ENCODE peak calls at places on chromosomes 3 and 15, in six cellular contexts. L is NCI-H1105, F is Daoy, K is caudate nucleus, X is SHP77, U is MG63. W is an unnamed sample.

GRCh38 chr3:16073218-16073617 is 101.3 kb upstream of the GALNT15 start:
- DNase-seq in L (no peak), F (no peak), K (no peak), X (no peak), U (no peak), W (no peak)

GRCh38 chr3:50405249-50405648 is 45.9 kb upstream of the TMEM115 start:
- DNase-seq in L (no peak), F (peak), K (no peak), X (no peak), U (no peak), W (no peak)

GRCh38 chr3:185069583-185070030 is 83.3 kb downstream of the C3orf70 start:
- DNase-seq in L (peak), F (no peak), K (no peak), X (peak), U (no peak), W (no peak)

GRCh38 chr3:134816623-134817022 is 21.6 kb downstream of the EPHB1 start:
- DNase-seq in L (no peak), F (no peak), K (no peak), X (no peak), U (no peak), W (no peak)

GRCh38 chr15:68385671-68386586 is 46.0 kb downstream of the ITGA11 start:
- DNase-seq in L (no peak), F (no peak), K (no peak), X (no peak), U (no peak), W (no peak)

GRCh38 chr3:58018892-58019291 is 10.7 kb downstream of the FLNB start:
- DNase-seq in L (no peak), F (no peak), K (no peak), X (no peak), U (no peak), W (no peak)

GRCh38 chr15:91611924-91612323 is 241.6 kb upstream of the SLCO3A1 start:
- DNase-seq in L (no peak), F (no peak), K (no peak), X (no peak), U (no peak), W (no peak)

GRCh38 chr3:44506556-44506955 is 29.1 kb upstream of the ZNF445 start:
- DNase-seq in L (no peak), F (no peak), K (no peak), X (no peak), U (no peak), W (no peak)

GRCh38 chr3:195105389-195105788 is 165.6 kb downstream of the XXYLT1 start:
- DNase-seq in L (no peak), F (peak), K (no peak), X (no peak), U (no peak), W (no peak)

GRCh38 chr3:186444288-186444687 is 82.3 kb upstream of the DGKG start:
- DNase-seq in L (no peak), F (no peak), K (no peak), X (no peak), U (no peak), W (no peak)

GRCh38 chr3:38720465-38720864 is 71.0 kb upstream of the SCN5A start:
- DNase-seq in L (no peak), F (no peak), K (no peak), X (no peak), U (no peak), W (no peak)

GRCh38 chr3:194687638-194688206 is 2.0 kb downstream of the FAM43A start:
- DNase-seq in L (no peak), F (peak), K (peak), X (no peak), U (peak), W (no peak)

GRCh38 chr3:28726840-28727239 is 378.2 kb upstream of the AZI2 start:
- DNase-seq in L (peak), F (peak), K (no peak), X (peak), U (peak), W (no peak)

GRCh38 chr15:71940004-71940588 is 129.7 kb downstream of the NR2E3 start:
- DNase-seq in L (no peak), F (no peak), K (no peak), X (no peak), U (no peak), W (no peak)

GRCh38 chr3:16551342-16551976 is 38.0 kb upstream of the RFTN1 start:
- DNase-seq in L (no peak), F (no peak), K (no peak), X (no peak), U (no peak), W (no peak)

GRCh38 chr3:15753056-15753710 is 44.6 kb downstream of the ANKRD28 start:
- DNase-seq in L (no peak), F (no peak), K (no peak), X (no peak), U (peak), W (no peak)

GRCh38 chr3:134249935-134250716 is 533 bp downstream of the RYK start:
- DNase-seq in L (peak), F (peak), K (peak), X (peak), U (peak), W (no peak)

GRCh38 chr3:178856804-178857203 is 214.8 kb downstream of the ZMAT3 start:
- DNase-seq in L (peak), F (peak), K (no peak), X (no peak), U (peak), W (peak)

GRCh38 chr3:82048711-82049110 is 287.3 kb upstream of the GBE1 start:
- DNase-seq in L (no peak), F (no peak), K (no peak), X (no peak), U (no peak), W (no peak)

GRCh38 chr15:40054746-40055575 is 16.0 kb upstream of the SRP14 start:
- DNase-seq in L (peak), F (peak), K (no peak), X (peak), U (peak), W (no peak)

GRCh38 chr3:180679178-180680096 is at the start of gene CCDC39:
- DNase-seq in L (peak), F (peak), K (peak), X (peak), U (peak), W (peak)

W was measured in epithelial cell of proximal tubule.